ENCODE peak calls at places on chromosomes 12 and 14, in nine cellular contexts. U, K, G, P, B, R, H, E and N are unnamed samples.

GRCh38 chr14:68941820-68942219 is 37.3 kb downstream of the ACTN1 start:
- DNase-seq in U (no peak), K (no peak), G (no peak), P (peak), B (peak), R (peak), H (no peak), E (peak), N (no peak)

GRCh38 chr12:82383930-82384513 is 25.7 kb downstream of the METTL25 start:
- DNase-seq in U (no peak), K (no peak), G (peak), P (peak), B (peak), R (peak), H (no peak), E (no peak), N (no peak)

GRCh38 chr12:120962487-120963054 is 15.8 kb upstream of the HNF1A start:
- DNase-seq in U (no peak), K (no peak), G (no peak), P (no peak), B (no peak), R (no peak), H (no peak), E (no peak), N (no peak)

GRCh38 chr14:76273346-76273745 is 102.6 kb upstream of the ESRRB start:
- DNase-seq in U (no peak), K (no peak), G (no peak), P (no peak), B (no peak), R (no peak), H (no peak), E (no peak), N (no peak)

GRCh38 chr12:53100466-53101151 is 2.7 kb upstream of the SOAT2 start:
- DNase-seq in U (no peak), K (no peak), G (no peak), P (no peak), B (no peak), R (no peak), H (no peak), E (no peak), N (no peak)

GRCh38 chr14:93804654-93805053 is 16.4 kb upstream of the PRIMA1 start:
- DNase-seq in U (no peak), K (no peak), G (no peak), P (no peak), B (no peak), R (no peak), H (no peak), E (no peak), N (no peak)

GRCh38 chr12:88163371-88163770 is 21.3 kb downstream of the TMTC3 start:
- DNase-seq in U (no peak), K (no peak), G (no peak), P (peak), B (no peak), R (no peak), H (no peak), E (no peak), N (no peak)

GRCh38 chr14:106062502-106063272 is 536.3 kb downstream of the TMEM121 start:
- DNase-seq in U (no peak), K (no peak), G (no peak), P (no peak), B (no peak), R (no peak), H (no peak), E (no peak), N (no peak)

GRCh38 chr14:22488522-22489246 is 100.3 kb downstream of the DAD1 start:
- DNase-seq in U (no peak), K (no peak), G (peak), P (no peak), B (no peak), R (no peak), H (no peak), E (no peak), N (no peak)

GRCh38 chr14:105050551-105050897 is 14.7 kb downstream of the GPR132 start:
- DNase-seq in U (no peak), K (no peak), G (no peak), P (peak), B (no peak), R (no peak), H (no peak), E (no peak), N (no peak)

GRCh38 chr12:30930238-30931010 is 3.9 kb downstream of the TSPAN11 start:
- DNase-seq in U (no peak), K (no peak), G (no peak), P (no peak), B (no peak), R (no peak), H (no peak), E (no peak), N (no peak)

GRCh38 chr12:99611117-99611516 is 36.4 kb upstream of the GARIN6 start:
- DNase-seq in U (no peak), K (no peak), G (no peak), P (no peak), B (peak), R (no peak), H (no peak), E (no peak), N (no peak)

GRCh38 chr12:6724409-6724797 is 557 bp downstream of the COPS7A start:
- DNase-seq in U (peak), K (peak), G (peak), P (no peak), B (peak), R (no peak), H (no peak), E (peak), N (no peak)

GRCh38 chr14:94542811-94543449 is 18.3 kb upstream of the SERPINA4 start:
- DNase-seq in U (no peak), K (no peak), G (peak), P (no peak), B (no peak), R (no peak), H (no peak), E (no peak), N (no peak)

GRCh38 chr12:63930971-63931370 is 86.5 kb downstream of the SRGAP1 start:
- DNase-seq in U (no peak), K (no peak), G (no peak), P (peak), B (peak), R (peak), H (no peak), E (no peak), N (no peak)

GRCh38 chr12:39047539-39048078 is 142.2 kb upstream of the CPNE8 start:
- DNase-seq in U (no peak), K (no peak), G (no peak), P (no peak), B (no peak), R (no peak), H (no peak), E (no peak), N (no peak)

GRCh38 chr14:68375371-68375770 is 417.5 kb downstream of the ZFP36L1 start:
- DNase-seq in U (no peak), K (no peak), G (no peak), P (no peak), B (no peak), R (no peak), H (no peak), E (no peak), N (no peak)

GRCh38 chr12:34400986-34401658 is 378.8 kb downstream of the ALG10 start:
- DNase-seq in U (no peak), K (peak), G (no peak), P (no peak), B (no peak), R (no peak), H (no peak), E (peak), N (peak)

GRCh38 chr12:110733089-110733715 is 9.5 kb downstream of the PPP1CC start:
- DNase-seq in U (no peak), K (no peak), G (no peak), P (peak), B (peak), R (peak), H (no peak), E (no peak), N (no peak)

GRCh38 chr14:57865450-57866198 is at the start of gene SLC35F4:
- DNase-seq in U (no peak), K (no peak), G (no peak), P (peak), B (peak), R (peak), H (no peak), E (peak), N (no peak)

GRCh38 chr14:33781267-33781666 is 169.6 kb downstream of the EGLN3 start:
- DNase-seq in U (no peak), K (no peak), G (no peak), P (no peak), B (peak), R (no peak), H (no peak), E (no peak), N (no peak)

GRCh38 chr12:63403256-63403655 is 252.3 kb upstream of the AVPR1A start:
- DNase-seq in U (no peak), K (no peak), G (no peak), P (no peak), B (no peak), R (no peak), H (no peak), E (no peak), N (no peak)

GRCh38 chr12:123106640-123107359 is 44.1 kb downstream of the PITPNM2 start:
- DNase-seq in U (peak), K (peak), G (peak), P (no peak), B (no peak), R (no peak), H (peak), E (no peak), N (peak)

GRCh38 chr14:46985529-46986137 is 334.1 kb upstream of the RPL10L start:
- DNase-seq in U (no peak), K (no peak), G (no peak), P (no peak), B (peak), R (no peak), H (no peak), E (no peak), N (no peak)

GRCh38 chr12:58895053-58895452 is 25.3 kb downstream of the LRIG3 start:
- DNase-seq in U (no peak), K (no peak), G (no peak), P (no peak), B (no peak), R (no peak), H (no peak), E (no peak), N (no peak)

GRCh38 chr14:92785601-92786426 is 8.3 kb upstream of the GOLGA5 start:
- DNase-seq in U (no peak), K (no peak), G (no peak), P (peak), B (peak), R (peak), H (no peak), E (no peak), N (no peak)

GRCh38 chr14:102779574-102780315 is 2.5 kb downstream of the TRAF3 start:
- DNase-seq in U (no peak), K (no peak), G (no peak), P (peak), B (no peak), R (peak), H (no peak), E (no peak), N (no peak)

GRCh38 chr12:52603314-52603713 is 2.1 kb upstream of the KRT72 start:
- DNase-seq in U (peak), K (no peak), G (no peak), P (no peak), B (no peak), R (no peak), H (no peak), E (no peak), N (peak)

GRCh38 chr12:131795688-131796410 is 32.3 kb upstream of the MMP17 start:
- DNase-seq in U (no peak), K (no peak), G (no peak), P (no peak), B (no peak), R (no peak), H (no peak), E (no peak), N (no peak)

GRCh38 chr14:90453401-90453951 is 56.6 kb downstream of the CALM1 start:
- DNase-seq in U (no peak), K (no peak), G (no peak), P (peak), B (peak), R (peak), H (no peak), E (no peak), N (no peak)

GRCh38 chr12:93208011-93208410 is 169.7 kb upstream of the NUDT4 start:
- DNase-seq in U (no peak), K (no peak), G (no peak), P (no peak), B (no peak), R (no peak), H (no peak), E (no peak), N (no peak)

GRCh38 chr12:13197526-13198141 is 1.1 kb downstream of the EMP1 start:
- DNase-seq in U (no peak), K (no peak), G (no peak), P (no peak), B (no peak), R (peak), H (no peak), E (no peak), N (no peak)

GRCh38 chr14:68016243-68016914 is 196.8 kb downstream of the RAD51B start:
- DNase-seq in U (no peak), K (no peak), G (no peak), P (peak), B (peak), R (peak), H (no peak), E (no peak), N (no peak)

GRCh38 chr14:97995038-97995437 is 1197.9 kb downstream of the VRK1 start:
- DNase-seq in U (no peak), K (no peak), G (no peak), P (no peak), B (no peak), R (no peak), H (no peak), E (no peak), N (no peak)

GRCh38 chr12:30874455-30875313 is 51.9 kb upstream of the TSPAN11 start:
- DNase-seq in U (no peak), K (no peak), G (no peak), P (no peak), B (no peak), R (no peak), H (no peak), E (peak), N (no peak)

GRCh38 chr12:49537709-49538601 is 875 bp upstream of the KCNH3 start:
- DNase-seq in U (no peak), K (peak), G (no peak), P (no peak), B (no peak), R (no peak), H (no peak), E (no peak), N (no peak)

GRCh38 chr12:100239589-100239988 is 27.3 kb downstream of the DEPDC4 start:
- DNase-seq in U (no peak), K (no peak), G (no peak), P (no peak), B (no peak), R (no peak), H (no peak), E (no peak), N (no peak)

GRCh38 chr14:81272322-81272721 is 51.6 kb upstream of the GTF2A1 start:
- DNase-seq in U (no peak), K (no peak), G (no peak), P (no peak), B (no peak), R (no peak), H (no peak), E (no peak), N (no peak)

GRCh38 chr14:65103150-65103760 is 938 bp upstream of the MAX start:
- DNase-seq in U (no peak), K (peak), G (peak), P (peak), B (peak), R (peak), H (no peak), E (peak), N (no peak)